ENCODE peak calls at places on chromosomes 12 and 14, in five cellular contexts. A, B, X, H and S are unnamed samples.

GRCh38 chr12:104792570-104792969 is 165.5 kb downstream of the SLC41A2 start:
- DNase-seq in B (peak), H (no peak), X (peak), A (no peak), S (no peak)

GRCh38 chr14:41303506-41303905 is 303.2 kb upstream of the LRFN5 start:
- DNase-seq in H (no peak), X (no peak), A (no peak), B (no peak), S (no peak)

GRCh38 chr14:58792421-58792820 is 154.7 kb downstream of the DACT1 start:
- DNase-seq in H (no peak), B (no peak), A (no peak), X (no peak), S (no peak)

GRCh38 chr12:48163150-48163747 is 5.9 kb upstream of the ASB8 start:
- DNase-seq in X (no peak), H (no peak), A (no peak), B (no peak), S (no peak)

GRCh38 chr12:103956515-103957027 is 9.1 kb upstream of the TDG start:
- DNase-seq in H (no peak), X (no peak), B (peak), A (no peak), S (no peak)

GRCh38 chr12:10559241-10559640 is 53.6 kb downstream of the EIF2S3B start:
- DNase-seq in A (peak), B (no peak), H (no peak), X (no peak), S (no peak)

GRCh38 chr12:12616512-12617275 is 5.0 kb downstream of the CREBL2 start:
- DNase-seq in H (no peak), B (no peak), X (no peak), A (no peak), S (no peak)

GRCh38 chr14:102461490-102462317 is 47.9 kb downstream of the ANKRD9 start:
- DNase-seq in H (no peak), A (no peak), X (no peak), B (no peak), S (no peak)

GRCh38 chr12:26546535-26547314 is 286.3 kb downstream of the ITPR2 start:
- DNase-seq in X (no peak), B (no peak), A (no peak), H (no peak), S (no peak)

GRCh38 chr14:32087173-32087861 is 10.2 kb downstream of the ARHGAP5 start:
- DNase-seq in A (no peak), H (no peak), X (no peak), B (peak), S (no peak)

GRCh38 chr14:93965287-93965821 is 11.0 kb downstream of the ASB2 start:
- DNase-seq in H (no peak), X (peak), B (peak), A (no peak), S (no peak)

GRCh38 chr14:68655021-68655811 is 137.7 kb downstream of the ZFP36L1 start:
- DNase-seq in H (no peak), A (no peak), X (no peak), B (no peak), S (peak)

GRCh38 chr14:63478024-63478423 is 65.2 kb downstream of the PPP2R5E start:
- DNase-seq in A (peak), B (no peak), H (no peak), X (no peak), S (no peak)

GRCh38 chr14:63956326-63956725 is 103.5 kb downstream of the SYNE2 start:
- DNase-seq in X (no peak), B (peak), H (no peak), A (no peak), S (no peak)

GRCh38 chr14:99538733-99539132 is 57.5 kb downstream of the CCNK start:
- DNase-seq in X (no peak), A (no peak), H (no peak), B (no peak), S (no peak)

GRCh38 chr12:12513416-12514006 is 49.2 kb downstream of the DUSP16 start:
- DNase-seq in X (no peak), B (no peak), H (no peak), A (no peak), S (no peak)